ENCODE peak calls at places on chromosomes 16 and 17, in nine cellular contexts. One of them, this sample, is unnamed.

GRCh38 chr17:20085283-20085875 is 76.2 kb downstream of the SPECC1 start:
- DNase-seq in HT1080: no peak
- DNase-seq in NCI-H2081: no peak
- DNase-seq in activated naive CD8-positive, alpha-beta T cell treated with anti-CD3 and anti-CD28 coated beads, Interleukin-2, amount 10 ng/mL, durations not matched to agents 7 days and 5 days: no peak
- DNase-seq in HFFc6: no peak
- DNase-seq in nephron progenitor cell: no peak
- DNase-seq in C1 segment of cervical spinal cord: no peak
- DNase-seq in kidney tubule cell: no peak
- DNase-seq in stimulated activated CD4-positive, alpha-beta T cell treated with anti-CD3 and anti-CD28 coated beads, Interleukin-2, amount 100 ng/mL, for 48 hours: no peak
- DNase-seq in this sample: no peak

GRCh38 chr16:73713817-73714495 is 582.7 kb upstream of the PSMD7 start:
- DNase-seq in HT1080: peak
- DNase-seq in NCI-H2081: no peak
- DNase-seq in activated naive CD8-positive, alpha-beta T cell treated with anti-CD3 and anti-CD28 coated beads, Interleukin-2, amount 10 ng/mL, durations not matched to agents 7 days and 5 days: no peak
- DNase-seq in HFFc6: peak
- DNase-seq in nephron progenitor cell: peak
- DNase-seq in C1 segment of cervical spinal cord: peak
- DNase-seq in kidney tubule cell: peak
- DNase-seq in stimulated activated CD4-positive, alpha-beta T cell treated with anti-CD3 and anti-CD28 coated beads, Interleukin-2, amount 100 ng/mL, for 48 hours: no peak
- DNase-seq in this sample: peak

GRCh38 chr16:16004314-16004749 is 54.9 kb downstream of the ABCC1 start:
- DNase-seq in HT1080: peak
- DNase-seq in NCI-H2081: no peak
- DNase-seq in activated naive CD8-positive, alpha-beta T cell treated with anti-CD3 and anti-CD28 coated beads, Interleukin-2, amount 10 ng/mL, durations not matched to agents 7 days and 5 days: no peak
- DNase-seq in HFFc6: peak
- DNase-seq in nephron progenitor cell: no peak
- DNase-seq in C1 segment of cervical spinal cord: no peak
- DNase-seq in kidney tubule cell: peak
- DNase-seq in stimulated activated CD4-positive, alpha-beta T cell treated with anti-CD3 and anti-CD28 coated beads, Interleukin-2, amount 100 ng/mL, for 48 hours: no peak
- DNase-seq in this sample: no peak

GRCh38 chr17:4887581-4887980 is 11.8 kb upstream of the C17orf107 start:
- DNase-seq in HT1080: no peak
- DNase-seq in NCI-H2081: no peak
- DNase-seq in activated naive CD8-positive, alpha-beta T cell treated with anti-CD3 and anti-CD28 coated beads, Interleukin-2, amount 10 ng/mL, durations not matched to agents 7 days and 5 days: no peak
- DNase-seq in HFFc6: no peak
- DNase-seq in nephron progenitor cell: no peak
- DNase-seq in C1 segment of cervical spinal cord: no peak
- DNase-seq in kidney tubule cell: no peak
- DNase-seq in stimulated activated CD4-positive, alpha-beta T cell treated with anti-CD3 and anti-CD28 coated beads, Interleukin-2, amount 100 ng/mL, for 48 hours: no peak
- DNase-seq in this sample: no peak

GRCh38 chr17:12789075-12789975 is at the start of gene ARHGAP44:
- DNase-seq in HT1080: peak
- DNase-seq in NCI-H2081: peak
- DNase-seq in activated naive CD8-positive, alpha-beta T cell treated with anti-CD3 and anti-CD28 coated beads, Interleukin-2, amount 10 ng/mL, durations not matched to agents 7 days and 5 days: peak
- DNase-seq in HFFc6: peak
- DNase-seq in nephron progenitor cell: peak
- DNase-seq in C1 segment of cervical spinal cord: peak
- DNase-seq in kidney tubule cell: peak
- DNase-seq in stimulated activated CD4-positive, alpha-beta T cell treated with anti-CD3 and anti-CD28 coated beads, Interleukin-2, amount 100 ng/mL, for 48 hours: peak
- DNase-seq in this sample: peak

GRCh38 chr17:29574732-29575510 is 6.4 kb downstream of the TP53I13 start:
- DNase-seq in HT1080: no peak
- DNase-seq in NCI-H2081: no peak
- DNase-seq in activated naive CD8-positive, alpha-beta T cell treated with anti-CD3 and anti-CD28 coated beads, Interleukin-2, amount 10 ng/mL, durations not matched to agents 7 days and 5 days: peak
- DNase-seq in HFFc6: no peak
- DNase-seq in nephron progenitor cell: no peak
- DNase-seq in C1 segment of cervical spinal cord: no peak
- DNase-seq in kidney tubule cell: peak
- DNase-seq in stimulated activated CD4-positive, alpha-beta T cell treated with anti-CD3 and anti-CD28 coated beads, Interleukin-2, amount 100 ng/mL, for 48 hours: no peak
- DNase-seq in this sample: peak

GRCh38 chr17:1515640-1516402 is 591 bp downstream of the INPP5K start:
- DNase-seq in HT1080: peak
- DNase-seq in NCI-H2081: peak
- DNase-seq in activated naive CD8-positive, alpha-beta T cell treated with anti-CD3 and anti-CD28 coated beads, Interleukin-2, amount 10 ng/mL, durations not matched to agents 7 days and 5 days: no peak
- DNase-seq in HFFc6: peak
- DNase-seq in nephron progenitor cell: peak
- DNase-seq in C1 segment of cervical spinal cord: no peak
- DNase-seq in kidney tubule cell: peak
- DNase-seq in stimulated activated CD4-positive, alpha-beta T cell treated with anti-CD3 and anti-CD28 coated beads, Interleukin-2, amount 100 ng/mL, for 48 hours: peak
- DNase-seq in this sample: no peak

GRCh38 chr16:71339481-71340171 is 18.9 kb upstream of the CALB2 start:
- DNase-seq in HT1080: no peak
- DNase-seq in NCI-H2081: no peak
- DNase-seq in activated naive CD8-positive, alpha-beta T cell treated with anti-CD3 and anti-CD28 coated beads, Interleukin-2, amount 10 ng/mL, durations not matched to agents 7 days and 5 days: no peak
- DNase-seq in HFFc6: no peak
- DNase-seq in nephron progenitor cell: no peak
- DNase-seq in C1 segment of cervical spinal cord: no peak
- DNase-seq in kidney tubule cell: peak
- DNase-seq in stimulated activated CD4-positive, alpha-beta T cell treated with anti-CD3 and anti-CD28 coated beads, Interleukin-2, amount 100 ng/mL, for 48 hours: no peak
- DNase-seq in this sample: no peak

This sample was measured in head of caudate nucleus.